ENCODE peak calls at places on chromosomes 3 and 15, in ten cellular contexts. One of them, this sample, is unnamed.

GRCh38 chr15:89125038-89125826 is 37.0 kb downstream of the ABHD2 start:
- DNase-seq in endothelial cell: no peak
- DNase-seq in Calu3: no peak
- DNase-seq in HCT116: no peak
- DNase-seq in left lung: no peak
- DNase-seq in transverse colon: no peak
- DNase-seq in brain microvascular endothelial cell: no peak
- DNase-seq in fibroblast of mammary gland: no peak
- DNase-seq in heart right ventricle: no peak
- DNase-seq in GM13976: no peak
- DNase-seq in this sample: no peak

GRCh38 chr3:61894988-61895935 is 333.9 kb downstream of the PTPRG start:
- DNase-seq in transverse colon: peak; percentile 87
- DNase-seq in GM13976: peak; percentile 62
- DNase-seq in endothelial cell: no peak
- DNase-seq in brain microvascular endothelial cell: peak; percentile 86
- DNase-seq in Calu3: peak; percentile 61
- DNase-seq in HCT116: peak; percentile 95
- DNase-seq in fibroblast of mammary gland: peak; percentile 96
- DNase-seq in heart right ventricle: no peak
- DNase-seq in left lung: no peak
- DNase-seq in this sample: peak; percentile 87

GRCh38 chr3:31265646-31266423 is 266.9 kb upstream of the STT3B start:
- DNase-seq in HCT116: no peak
- DNase-seq in transverse colon: no peak
- DNase-seq in GM13976: no peak
- DNase-seq in brain microvascular endothelial cell: peak; percentile 25
- DNase-seq in heart right ventricle: no peak
- DNase-seq in endothelial cell: no peak
- DNase-seq in Calu3: no peak
- DNase-seq in left lung: no peak
- DNase-seq in fibroblast of mammary gland: no peak
- DNase-seq in this sample: no peak

GRCh38 chr15:57440799-57441198 is 64.5 kb downstream of the CGNL1 start:
- DNase-seq in Calu3: no peak
- DNase-seq in brain microvascular endothelial cell: peak; percentile 83
- DNase-seq in transverse colon: no peak
- DNase-seq in endothelial cell: no peak
- DNase-seq in heart right ventricle: no peak
- DNase-seq in GM13976: no peak
- DNase-seq in fibroblast of mammary gland: peak; percentile 31
- DNase-seq in HCT116: no peak
- DNase-seq in left lung: no peak
- DNase-seq in this sample: no peak

GRCh38 chr3:27623085-27623753 is 98.9 kb downstream of the EOMES start:
- DNase-seq in brain microvascular endothelial cell: peak; percentile 55
- DNase-seq in left lung: no peak
- DNase-seq in GM13976: no peak
- DNase-seq in fibroblast of mammary gland: peak; percentile 33
- DNase-seq in HCT116: no peak
- DNase-seq in endothelial cell: no peak
- DNase-seq in transverse colon: no peak
- DNase-seq in Calu3: no peak
- DNase-seq in heart right ventricle: no peak
- DNase-seq in this sample: no peak

GRCh38 chr3:129123314-129124060 is 1.9 kb upstream of the RAB43 start:
- DNase-seq in transverse colon: peak; percentile 27
- DNase-seq in fibroblast of mammary gland: peak; percentile 21
- DNase-seq in HCT116: no peak
- DNase-seq in GM13976: no peak
- DNase-seq in Calu3: peak; percentile 65
- DNase-seq in endothelial cell: no peak
- DNase-seq in heart right ventricle: no peak
- DNase-seq in left lung: no peak
- DNase-seq in brain microvascular endothelial cell: no peak
- DNase-seq in this sample: no peak

GRCh38 chr15:92869263-92869940 is 30.7 kb upstream of the CHD2 start:
- DNase-seq in transverse colon: no peak
- DNase-seq in Calu3: no peak
- DNase-seq in GM13976: no peak
- DNase-seq in HCT116: no peak
- DNase-seq in fibroblast of mammary gland: no peak
- DNase-seq in left lung: no peak
- DNase-seq in heart right ventricle: no peak
- DNase-seq in endothelial cell: no peak
- DNase-seq in brain microvascular endothelial cell: no peak
- DNase-seq in this sample: no peak

GRCh38 chr15:46034755-46035154 is 399.9 kb downstream of the SQOR start:
- DNase-seq in GM13976: no peak
- DNase-seq in endothelial cell: no peak
- DNase-seq in heart right ventricle: no peak
- DNase-seq in transverse colon: no peak
- DNase-seq in Calu3: no peak
- DNase-seq in fibroblast of mammary gland: no peak
- DNase-seq in HCT116: no peak
- DNase-seq in left lung: no peak
- DNase-seq in brain microvascular endothelial cell: no peak
- DNase-seq in this sample: no peak

GRCh38 chr3:193910310-193910709 is 225.6 kb upstream of the HES1 start:
- DNase-seq in GM13976: no peak
- DNase-seq in transverse colon: no peak
- DNase-seq in brain microvascular endothelial cell: no peak
- DNase-seq in left lung: no peak
- DNase-seq in endothelial cell: no peak
- DNase-seq in heart right ventricle: no peak
- DNase-seq in fibroblast of mammary gland: no peak
- DNase-seq in Calu3: no peak
- DNase-seq in HCT116: no peak
- DNase-seq in this sample: no peak

GRCh38 chr15:47944911-47945310 is 175.9 kb upstream of the SLC24A5 start:
- DNase-seq in fibroblast of mammary gland: no peak
- DNase-seq in brain microvascular endothelial cell: no peak
- DNase-seq in heart right ventricle: no peak
- DNase-seq in GM13976: no peak
- DNase-seq in endothelial cell: no peak
- DNase-seq in Calu3: no peak
- DNase-seq in HCT116: no peak
- DNase-seq in left lung: no peak
- DNase-seq in transverse colon: no peak
- DNase-seq in this sample: no peak
- TF ChIP-seq CTCF in fibroblast of mammary gland: no peak
- TF ChIP-seq CTCF in brain microvascular endothelial cell: no peak
- TF ChIP-seq CTCF in heart right ventricle: no peak
- TF ChIP-seq CTCF in GM13976: no peak
- TF ChIP-seq CTCF in endothelial cell: peak; percentile 29
- TF ChIP-seq CTCF in Calu3: no peak
- TF ChIP-seq CTCF in HCT116: no peak
- TF ChIP-seq CTCF in left lung: no peak
- TF ChIP-seq CTCF in transverse colon: no peak
- TF ChIP-seq CTCF in this sample: no peak

GRCh38 chr15:99393641-99394040 is 142.4 kb downstream of the LRRC28 start:
- DNase-seq in transverse colon: no peak
- DNase-seq in endothelial cell: no peak
- DNase-seq in heart right ventricle: no peak
- DNase-seq in fibroblast of mammary gland: no peak
- DNase-seq in GM13976: no peak
- DNase-seq in brain microvascular endothelial cell: no peak
- DNase-seq in left lung: no peak
- DNase-seq in Calu3: no peak
- DNase-seq in HCT116: no peak
- DNase-seq in this sample: no peak
- TF ChIP-seq CTCF in transverse colon: no peak
- TF ChIP-seq CTCF in endothelial cell: no peak
- TF ChIP-seq CTCF in heart right ventricle: no peak
- TF ChIP-seq CTCF in fibroblast of mammary gland: no peak
- TF ChIP-seq CTCF in GM13976: no peak
- TF ChIP-seq CTCF in brain microvascular endothelial cell: no peak
- TF ChIP-seq CTCF in left lung: no peak
- TF ChIP-seq CTCF in Calu3: no peak
- TF ChIP-seq CTCF in HCT116: no peak
- TF ChIP-seq CTCF in this sample: no peak

DNA sequence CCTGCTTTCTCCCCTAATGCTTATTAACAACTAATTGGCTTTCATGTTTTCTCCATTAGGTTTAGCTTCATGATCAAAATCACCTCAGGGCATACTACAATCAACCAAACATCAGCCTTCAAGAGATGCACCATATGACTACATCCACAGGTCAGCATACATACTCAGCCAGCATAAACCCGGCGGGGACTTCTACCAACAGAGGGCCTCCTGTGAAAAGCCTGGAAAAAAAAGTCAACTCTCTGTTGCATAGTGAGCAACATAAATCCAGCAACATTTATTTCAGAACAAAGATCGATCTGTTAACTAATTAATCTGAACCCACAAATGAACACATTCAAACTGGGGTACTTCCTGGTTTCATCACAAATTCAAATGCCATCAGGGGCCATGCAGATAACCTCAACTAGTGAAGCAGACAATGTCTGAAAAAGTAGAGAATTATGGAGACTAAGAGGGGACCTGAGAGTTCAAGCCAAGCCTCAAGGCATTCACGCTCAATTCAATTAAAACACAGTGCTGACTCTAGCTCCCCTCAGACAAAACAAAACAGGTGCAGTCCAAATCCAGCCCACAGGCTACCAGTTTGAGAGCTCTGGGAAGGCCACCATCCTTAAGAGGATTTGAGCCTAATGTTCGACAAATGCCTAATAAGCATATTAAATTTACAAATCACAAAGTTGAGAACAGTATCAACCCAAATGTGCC is 124.5 kb downstream of the MAGI1 start:
- DNase-seq in fibroblast of mammary gland: no peak
- DNase-seq in Calu3: peak; percentile 37
- DNase-seq in GM13976: no peak
- DNase-seq in HCT116: no peak
- DNase-seq in heart right ventricle: no peak
- DNase-seq in left lung: no peak
- DNase-seq in transverse colon: no peak
- DNase-seq in endothelial cell: no peak
- DNase-seq in brain microvascular endothelial cell: no peak
- DNase-seq in this sample: no peak
- TF ChIP-seq CTCF in fibroblast of mammary gland: peak; percentile 20
- TF ChIP-seq CTCF in Calu3: peak; percentile 12
- TF ChIP-seq CTCF in GM13976: no peak
- TF ChIP-seq CTCF in HCT116: peak; percentile 13
- TF ChIP-seq CTCF in heart right ventricle: no peak
- TF ChIP-seq CTCF in left lung: no peak
- TF ChIP-seq CTCF in transverse colon: no peak
- TF ChIP-seq CTCF in endothelial cell: no peak
- TF ChIP-seq CTCF in brain microvascular endothelial cell: peak; percentile 61
- TF ChIP-seq CTCF in this sample: no peak

GRCh38 chr15:63843901-63844317 is 10.2 kb upstream of the HERC1 start:
- DNase-seq in endothelial cell: no peak
- DNase-seq in transverse colon: no peak
- DNase-seq in HCT116: no peak
- DNase-seq in Calu3: no peak
- DNase-seq in GM13976: no peak
- DNase-seq in left lung: no peak
- DNase-seq in brain microvascular endothelial cell: peak; percentile 59
- DNase-seq in heart right ventricle: no peak
- DNase-seq in fibroblast of mammary gland: no peak
- DNase-seq in this sample: no peak
- TF ChIP-seq CTCF in endothelial cell: no peak
- TF ChIP-seq CTCF in transverse colon: no peak
- TF ChIP-seq CTCF in HCT116: no peak
- TF ChIP-seq CTCF in Calu3: no peak
- TF ChIP-seq CTCF in GM13976: no peak
- TF ChIP-seq CTCF in left lung: no peak
- TF ChIP-seq CTCF in brain microvascular endothelial cell: peak; percentile 27
- TF ChIP-seq CTCF in heart right ventricle: no peak
- TF ChIP-seq CTCF in fibroblast of mammary gland: no peak
- TF ChIP-seq CTCF in this sample: no peak

DNA sequence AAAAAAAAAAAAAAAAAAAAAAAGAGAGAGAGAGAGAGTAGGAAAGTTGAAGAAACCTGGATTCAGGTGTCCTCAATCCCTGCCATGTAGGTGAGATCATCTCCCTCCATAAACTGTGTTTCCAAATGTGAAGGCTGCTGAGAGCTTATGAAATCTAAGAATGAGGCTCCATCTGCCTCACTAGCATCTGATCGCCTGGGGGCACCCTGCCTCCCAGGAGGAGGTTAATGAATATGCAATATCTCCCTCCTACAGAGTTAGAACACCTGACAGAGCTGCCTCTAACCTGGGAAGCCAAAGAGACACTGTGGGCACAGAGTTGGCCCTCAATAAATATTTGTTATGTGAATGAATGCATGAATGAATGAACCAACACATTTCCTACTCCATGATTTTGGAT is 23.8 kb upstream of the ZNF148 start:
- DNase-seq in HCT116: no peak
- DNase-seq in GM13976: peak; percentile 36
- DNase-seq in Calu3: peak; percentile 14
- DNase-seq in left lung: no peak
- DNase-seq in transverse colon: no peak
- DNase-seq in fibroblast of mammary gland: no peak
- DNase-seq in heart right ventricle: no peak
- DNase-seq in endothelial cell: no peak
- DNase-seq in brain microvascular endothelial cell: no peak
- DNase-seq in this sample: no peak
- TF ChIP-seq CTCF in HCT116: no peak
- TF ChIP-seq CTCF in GM13976: no peak
- TF ChIP-seq CTCF in Calu3: no peak
- TF ChIP-seq CTCF in left lung: no peak
- TF ChIP-seq CTCF in transverse colon: no peak
- TF ChIP-seq CTCF in fibroblast of mammary gland: no peak
- TF ChIP-seq CTCF in heart right ventricle: no peak
- TF ChIP-seq CTCF in endothelial cell: no peak
- TF ChIP-seq CTCF in brain microvascular endothelial cell: no peak
- TF ChIP-seq CTCF in this sample: no peak

GRCh38 chr3:906739-907138 is 186.1 kb upstream of the CNTN6 start:
- DNase-seq in left lung: no peak
- DNase-seq in transverse colon: no peak
- DNase-seq in Calu3: no peak
- DNase-seq in GM13976: no peak
- DNase-seq in HCT116: no peak
- DNase-seq in fibroblast of mammary gland: no peak
- DNase-seq in brain microvascular endothelial cell: no peak
- DNase-seq in heart right ventricle: no peak
- DNase-seq in endothelial cell: no peak
- DNase-seq in this sample: no peak

GRCh38 chr3:905217-905616 is 187.6 kb upstream of the CNTN6 start:
- DNase-seq in endothelial cell: no peak
- DNase-seq in transverse colon: no peak
- DNase-seq in heart right ventricle: no peak
- DNase-seq in fibroblast of mammary gland: no peak
- DNase-seq in Calu3: no peak
- DNase-seq in left lung: no peak
- DNase-seq in brain microvascular endothelial cell: no peak
- DNase-seq in HCT116: no peak
- DNase-seq in GM13976: no peak
- DNase-seq in this sample: no peak

GRCh38 chr3:901953-902778 is 190.7 kb upstream of the CNTN6 start:
- DNase-seq in brain microvascular endothelial cell: no peak
- DNase-seq in fibroblast of mammary gland: peak; percentile 11
- DNase-seq in GM13976: peak; percentile 6
- DNase-seq in heart right ventricle: no peak
- DNase-seq in transverse colon: no peak
- DNase-seq in Calu3: no peak
- DNase-seq in left lung: no peak
- DNase-seq in endothelial cell: no peak
- DNase-seq in HCT116: no peak
- DNase-seq in this sample: no peak
- TF ChIP-seq CTCF in brain microvascular endothelial cell: peak; percentile 19
- TF ChIP-seq CTCF in fibroblast of mammary gland: peak; percentile 51
- TF ChIP-seq CTCF in GM13976: no peak
- TF ChIP-seq CTCF in heart right ventricle: peak; percentile 15
- TF ChIP-seq CTCF in transverse colon: peak; percentile 42
- TF ChIP-seq CTCF in Calu3: peak; percentile 24
- TF ChIP-seq CTCF in left lung: no peak
- TF ChIP-seq CTCF in endothelial cell: peak; percentile 69
- TF ChIP-seq CTCF in HCT116: peak; percentile 28
- TF ChIP-seq CTCF in this sample: peak; percentile 49

This sample was measured in activated CD8-positive, alpha-beta T cell treated with anti-CD3 and anti-CD28 coated beads for 36 hours.